ENCODE peak calls at places on chromosome 19, in ten cellular contexts. X is skeletal muscle cell, I is epithelial cell of esophagus, M is fibroblast of lung, D is neural progenitor cell, P is right lobe of liver, W is fibroblast of mammary gland, R is GM12864, J is thyroid gland, L is heart right ventricle. G is an unnamed sample.

GRCh38 chr19:1521636-1522035 is 2.2 kb upstream of the PLK5 start:
- DNase-seq in R (no peak), I (no peak), W (no peak), M (no peak), J (no peak), L (no peak), P (no peak), D (no peak), X (no peak), G (no peak)

GRCh38 chr19:2986951-2987491 is 9.7 kb downstream of the TLE6 start:
- DNase-seq in X (no peak), L (no peak), D (peak; percentile 89), P (no peak), W (no peak), I (no peak), M (no peak), R (no peak), J (peak; percentile 63), G (no peak)

GRCh38 chr19:1270854-1271527 is 1.9 kb downstream of the CIRBP start:
- DNase-seq in R (no peak), P (no peak), I (no peak), W (no peak), D (no peak), X (no peak), L (no peak), J (no peak), M (no peak), G (no peak)

GRCh38 chr19:56117889-56118288 is 3.2 kb downstream of the ZNF787 start:
- DNase-seq in W (no peak), P (no peak), J (no peak), D (no peak), X (no peak), I (no peak), M (no peak), L (no peak), R (no peak), G (peak; percentile 33)

GRCh38 chr19:5281588-5281987 is 59.0 kb downstream of the PTPRS start:
- DNase-seq in I (no peak), L (peak; percentile 76), D (no peak), X (no peak), M (no peak), P (no peak), R (no peak), J (peak; percentile 30), W (no peak), G (peak; percentile 57)

GRCh38 chr19:36668646-36669045 is 2.0 kb upstream of the ZNF461 start:
- DNase-seq in J (no peak), R (no peak), P (no peak), X (no peak), I (no peak), D (no peak), M (no peak), W (no peak), L (no peak), G (no peak)

GRCh38 chr19:31627824-31628223 is 278.6 kb upstream of the TSHZ3 start:
- DNase-seq in L (no peak), J (no peak), M (no peak), R (no peak), I (no peak), W (no peak), D (peak; percentile 31), P (no peak), X (no peak), G (no peak)

GRCh38 chr19:5339950-5340636 is 519 bp downstream of the PTPRS start:
- DNase-seq in J (no peak), X (no peak), R (no peak), P (peak; percentile 25), I (peak; percentile 6), M (no peak), L (no peak), W (no peak), D (peak; percentile 88), G (no peak)

GRCh38 chr19:30367001-30367400 is 5.2 kb upstream of the ZNF536 start:
- DNase-seq in D (no peak), X (no peak), M (no peak), P (no peak), L (no peak), J (no peak), R (no peak), I (no peak), W (no peak), G (no peak)

GRCh38 chr19:58566989-58567388 is 6.1 kb downstream of the MZF1 start:
- DNase-seq in P (no peak), D (no peak), I (no peak), R (no peak), J (peak; percentile 0), X (no peak), L (no peak), W (no peak), M (no peak), G (no peak)

GRCh38 chr19:17379221-17379631 is 2.1 kb upstream of the PLVAP start:
- DNase-seq in R (no peak), D (peak; percentile 75), L (no peak), P (no peak), X (no peak), M (no peak), I (no peak), J (no peak), W (no peak), G (no peak)

GRCh38 chr19:5691205-5691929 is 1.3 kb downstream of the RPL36 start:
- DNase-seq in W (peak; percentile 74), M (peak; percentile 54), X (no peak), D (peak; percentile 45), J (peak; percentile 21), I (peak; percentile 55), P (peak; percentile 66), R (no peak), L (peak; percentile 70), G (peak; percentile 66)

GRCh38 chr19:5642204-5642603 is 19.3 kb downstream of the SAFB start:
- DNase-seq in R (no peak), W (no peak), P (no peak), X (no peak), I (no peak), D (no peak), M (no peak), J (no peak), L (no peak), G (no peak)

GRCh38 chr19:9498183-9498902 is at the start of gene ZNF560:
- DNase-seq in L (no peak), D (no peak), R (no peak), X (peak; percentile 6), I (peak; percentile 4), M (peak; percentile 21), P (no peak), J (no peak), W (peak; percentile 21), G (no peak)
- H3K4me3 ChIP-seq in L (no peak within 1 kb of the TSS), D (no peak within 1 kb of the TSS), R (no peak within 1 kb of the TSS), X (peak within 1 kb of the TSS; percentile 50), I (peak within 1 kb of the TSS; percentile 4), M (peak within 1 kb of the TSS; percentile 50), P (no peak within 1 kb of the TSS), J (no peak within 1 kb of the TSS), W (peak within 1 kb of the TSS; percentile 4), G (no peak within 1 kb of the TSS)

DNA sequence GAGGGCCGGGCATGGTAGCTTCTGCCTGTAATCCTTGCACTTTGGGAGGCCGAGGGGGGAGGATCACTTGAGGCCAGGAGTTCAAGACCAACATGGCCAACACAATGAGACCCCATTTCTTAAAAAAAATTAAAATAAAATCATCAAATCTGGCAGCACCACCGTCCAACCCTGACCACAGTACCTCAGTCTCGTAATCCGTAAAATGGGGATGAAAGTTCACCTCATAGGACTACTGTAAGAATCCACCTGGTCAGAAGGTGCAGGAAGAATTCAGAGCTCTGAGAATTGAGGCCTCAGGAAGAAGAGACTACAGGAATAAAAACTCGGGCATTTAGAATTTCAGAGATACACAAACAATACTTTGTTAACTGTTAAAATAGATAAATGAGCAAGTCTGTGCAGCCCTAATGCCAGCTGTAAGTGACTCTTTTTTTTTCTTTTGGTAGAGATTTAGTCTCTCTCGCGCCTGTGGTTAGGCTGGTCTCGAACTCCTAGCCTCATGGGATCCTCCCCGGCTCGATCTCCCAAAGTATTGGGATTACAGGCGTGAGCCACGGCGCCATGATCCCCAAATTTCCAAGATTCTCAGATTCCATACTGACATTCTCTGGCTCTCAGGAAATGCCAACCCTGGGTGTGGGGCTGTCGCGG is 2.9 kb downstream of the PPP1R13L start:
- DNase-seq in M (no peak), J (no peak), I (no peak), X (no peak), W (no peak), L (no peak), P (no peak), R (no peak), D (no peak), G (no peak)
- H3K4me3 ChIP-seq in M (no peak overlapping the region), J (no peak overlapping the region), I (peak overlapping the region; percentile 100), X (no peak overlapping the region), W (no peak overlapping the region), L (peak overlapping the region; percentile 78), P (no peak overlapping the region), R (no peak overlapping the region), D (no peak overlapping the region), G (peak overlapping the region; percentile 28)

GRCh38 chr19:18666304-18666703 is 17.2 kb upstream of the CRTC1 start:
- DNase-seq in L (no peak), P (no peak), I (no peak), D (no peak), W (no peak), M (no peak), X (no peak), R (no peak), J (peak; percentile 42), G (no peak)

GRCh38 chr19:18667531-18668251 is 15.8 kb upstream of the CRTC1 start:
- DNase-seq in P (no peak), W (no peak), D (no peak), L (no peak), I (no peak), R (no peak), M (no peak), J (no peak), X (no peak), G (no peak)

GRCh38 chr19:18663940-18664530 is 19.4 kb upstream of the CRTC1 start:
- DNase-seq in P (no peak), X (no peak), L (no peak), J (no peak), W (no peak), M (no peak), R (no peak), I (no peak), D (no peak), G (no peak)

GRCh38 chr19:18666784-18667183 is 16.7 kb upstream of the CRTC1 start:
- DNase-seq in X (no peak), P (no peak), M (no peak), I (no peak), D (no peak), W (no peak), R (no peak), L (no peak), J (no peak), G (no peak)

DNA sequence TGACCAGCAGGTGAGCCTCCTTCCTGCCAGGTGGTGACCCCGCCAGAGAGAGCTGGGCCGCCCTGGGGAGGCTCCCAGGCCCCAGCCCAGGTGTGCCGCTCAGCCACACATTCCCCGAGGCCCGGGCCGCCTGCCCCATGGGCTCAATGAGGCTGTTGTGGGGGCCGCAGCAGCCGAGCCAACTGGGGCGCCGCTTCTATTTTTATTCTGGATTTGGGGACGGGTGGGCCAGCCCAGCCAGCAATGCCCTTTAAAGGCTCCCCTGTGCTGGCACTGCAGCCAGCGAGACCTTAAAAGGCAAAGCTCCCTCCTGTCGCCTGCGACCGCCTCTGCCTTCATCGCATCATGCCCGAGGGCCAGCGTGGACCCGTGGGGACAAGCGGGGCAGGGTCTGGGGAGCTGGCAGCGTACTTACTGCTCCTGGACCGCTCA is 17.7 kb upstream of the CRTC1 start:
- DNase-seq in M (no peak), X (no peak), R (no peak), J (no peak), I (no peak), P (no peak), L (no peak), W (no peak), D (no peak), G (no peak)
- H3K4me3 ChIP-seq in M (no peak overlapping the region), X (no peak overlapping the region), R (no peak overlapping the region), J (no peak overlapping the region), I (no peak overlapping the region), P (no peak overlapping the region), L (no peak overlapping the region), W (no peak overlapping the region), D (no peak overlapping the region), G (no peak overlapping the region)

GRCh38 chr19:52535831-52536800 is 8.6 kb downstream of the ZNF808 start:
- DNase-seq in R (peak; percentile 62), M (peak; percentile 80), P (peak; percentile 77), W (peak; percentile 70), J (peak; percentile 94), D (peak; percentile 96), X (peak; percentile 26), L (peak; percentile 92), I (peak; percentile 88), G (peak; percentile 90)
- H3K4me3 ChIP-seq in R (peak overlapping the region; percentile 58), M (peak overlapping the region; percentile 68), P (peak overlapping the region; percentile 23), W (peak overlapping the region; percentile 71), J (peak overlapping the region; percentile 44), D (peak overlapping the region; percentile 75), X (peak overlapping the region; percentile 62), L (peak overlapping the region; percentile 72), I (peak overlapping the region; percentile 65), G (peak overlapping the region; percentile 60)

G was measured in lower lobe of right lung.